ENCODE peak calls at places on chromosomes 1 and 21, in seven cellular contexts. One of them, this sample, is unnamed.

GRCh38 chr1:117555806-117556205 is 50.0 kb upstream of the TENT5C start:
- DNase-seq in activated gamma-delta T cell treated with Interleukin-2 at 50 U/mL for 16 hours: no peak
- DNase-seq in RPMI7951: no peak
- DNase-seq in myocyte: no peak
- DNase-seq in nucleus accumbens: no peak
- DNase-seq in caudate nucleus: no peak
- DNase-seq in A673: no peak
- DNase-seq in this sample: no peak

GRCh38 chr1:40004857-40005256 is 35.7 kb upstream of the CAP1 start:
- DNase-seq in activated gamma-delta T cell treated with Interleukin-2 at 50 U/mL for 16 hours: no peak
- DNase-seq in RPMI7951: no peak
- DNase-seq in myocyte: peak
- DNase-seq in nucleus accumbens: no peak
- DNase-seq in caudate nucleus: no peak
- DNase-seq in A673: no peak
- DNase-seq in this sample: no peak

GRCh38 chr1:39272027-39272790 is 67.7 kb downstream of the MACF1 start:
- DNase-seq in activated gamma-delta T cell treated with Interleukin-2 at 50 U/mL for 16 hours: no peak
- DNase-seq in RPMI7951: peak
- DNase-seq in myocyte: peak
- DNase-seq in nucleus accumbens: no peak
- DNase-seq in caudate nucleus: no peak
- DNase-seq in A673: no peak
- DNase-seq in this sample: peak

GRCh38 chr1:15328785-15329480 is 80.8 kb upstream of the EFHD2 start:
- DNase-seq in activated gamma-delta T cell treated with Interleukin-2 at 50 U/mL for 16 hours: no peak
- DNase-seq in RPMI7951: peak
- DNase-seq in myocyte: peak
- DNase-seq in nucleus accumbens: no peak
- DNase-seq in caudate nucleus: no peak
- DNase-seq in A673: no peak
- DNase-seq in this sample: no peak

GRCh38 chr1:169348356-169349036 is 19.1 kb downstream of the NME7 start:
- DNase-seq in activated gamma-delta T cell treated with Interleukin-2 at 50 U/mL for 16 hours: peak
- DNase-seq in RPMI7951: peak
- DNase-seq in myocyte: peak
- DNase-seq in nucleus accumbens: no peak
- DNase-seq in caudate nucleus: no peak
- DNase-seq in A673: peak
- DNase-seq in this sample: no peak

GRCh38 chr1:218467101-218467728 is 122.1 kb downstream of the TGFB2 start:
- DNase-seq in activated gamma-delta T cell treated with Interleukin-2 at 50 U/mL for 16 hours: no peak
- DNase-seq in RPMI7951: peak
- DNase-seq in myocyte: peak
- DNase-seq in nucleus accumbens: no peak
- DNase-seq in caudate nucleus: no peak
- DNase-seq in A673: no peak
- DNase-seq in this sample: no peak

GRCh38 chr1:165895451-165895871 is 68.0 kb downstream of the UCK2 start:
- DNase-seq in activated gamma-delta T cell treated with Interleukin-2 at 50 U/mL for 16 hours: no peak
- DNase-seq in RPMI7951: peak
- DNase-seq in myocyte: peak
- DNase-seq in nucleus accumbens: no peak
- DNase-seq in caudate nucleus: no peak
- DNase-seq in A673: no peak
- DNase-seq in this sample: no peak

GRCh38 chr1:95309031-95309459 is 75.0 kb downstream of the RWDD3 start:
- DNase-seq in activated gamma-delta T cell treated with Interleukin-2 at 50 U/mL for 16 hours: no peak
- DNase-seq in RPMI7951: peak
- DNase-seq in myocyte: peak
- DNase-seq in nucleus accumbens: no peak
- DNase-seq in caudate nucleus: peak
- DNase-seq in A673: peak
- DNase-seq in this sample: no peak

GRCh38 chr1:231985624-231986023 is 359.0 kb downstream of the DISC1 start:
- DNase-seq in activated gamma-delta T cell treated with Interleukin-2 at 50 U/mL for 16 hours: no peak
- DNase-seq in RPMI7951: no peak
- DNase-seq in myocyte: no peak
- DNase-seq in nucleus accumbens: no peak
- DNase-seq in caudate nucleus: no peak
- DNase-seq in A673: no peak
- DNase-seq in this sample: no peak

GRCh38 chr1:168243636-168244212 is 17.9 kb downstream of the SFT2D2 start:
- DNase-seq in activated gamma-delta T cell treated with Interleukin-2 at 50 U/mL for 16 hours: no peak
- DNase-seq in RPMI7951: no peak
- DNase-seq in myocyte: no peak
- DNase-seq in nucleus accumbens: no peak
- DNase-seq in caudate nucleus: no peak
- DNase-seq in A673: no peak
- DNase-seq in this sample: no peak

GRCh38 chr1:204357551-204357950 is 2.2 kb downstream of the PLEKHA6 start:
- DNase-seq in activated gamma-delta T cell treated with Interleukin-2 at 50 U/mL for 16 hours: no peak
- DNase-seq in RPMI7951: no peak
- DNase-seq in myocyte: no peak
- DNase-seq in nucleus accumbens: no peak
- DNase-seq in caudate nucleus: no peak
- DNase-seq in A673: no peak
- DNase-seq in this sample: no peak

GRCh38 chr1:40064797-40065492 is 24.4 kb downstream of the CAP1 start:
- DNase-seq in activated gamma-delta T cell treated with Interleukin-2 at 50 U/mL for 16 hours: no peak
- DNase-seq in RPMI7951: no peak
- DNase-seq in myocyte: no peak
- DNase-seq in nucleus accumbens: no peak
- DNase-seq in caudate nucleus: no peak
- DNase-seq in A673: no peak
- DNase-seq in this sample: peak

GRCh38 chr1:170548497-170548896 is 16.5 kb downstream of the GORAB start:
- DNase-seq in activated gamma-delta T cell treated with Interleukin-2 at 50 U/mL for 16 hours: no peak
- DNase-seq in RPMI7951: no peak
- DNase-seq in myocyte: no peak
- DNase-seq in nucleus accumbens: no peak
- DNase-seq in caudate nucleus: no peak
- DNase-seq in A673: no peak
- DNase-seq in this sample: no peak

GRCh38 chr1:109397451-109398342 is at the start of gene SORT1:
- DNase-seq in activated gamma-delta T cell treated with Interleukin-2 at 50 U/mL for 16 hours: peak
- DNase-seq in RPMI7951: peak
- DNase-seq in myocyte: peak
- DNase-seq in nucleus accumbens: peak
- DNase-seq in caudate nucleus: peak
- DNase-seq in A673: peak
- DNase-seq in this sample: peak

GRCh38 chr1:91885716-91886506 is at the start of gene TGFBR3:
- DNase-seq in activated gamma-delta T cell treated with Interleukin-2 at 50 U/mL for 16 hours: peak
- DNase-seq in RPMI7951: peak
- DNase-seq in myocyte: peak
- DNase-seq in nucleus accumbens: peak
- DNase-seq in caudate nucleus: peak
- DNase-seq in A673: peak
- DNase-seq in this sample: peak

GRCh38 chr1:94154989-94155388 is 34.0 kb upstream of the ABCA4 start:
- DNase-seq in activated gamma-delta T cell treated with Interleukin-2 at 50 U/mL for 16 hours: no peak
- DNase-seq in RPMI7951: no peak
- DNase-seq in myocyte: no peak
- DNase-seq in nucleus accumbens: no peak
- DNase-seq in caudate nucleus: no peak
- DNase-seq in A673: no peak
- DNase-seq in this sample: no peak

GRCh38 chr1:112575154-112575804 is 43.7 kb downstream of the ST7L start:
- DNase-seq in activated gamma-delta T cell treated with Interleukin-2 at 50 U/mL for 16 hours: no peak
- DNase-seq in RPMI7951: peak
- DNase-seq in myocyte: peak
- DNase-seq in nucleus accumbens: no peak
- DNase-seq in caudate nucleus: no peak
- DNase-seq in A673: peak
- DNase-seq in this sample: no peak

GRCh38 chr1:7558481-7558880 is 212.6 kb upstream of the VAMP3 start:
- DNase-seq in activated gamma-delta T cell treated with Interleukin-2 at 50 U/mL for 16 hours: no peak
- DNase-seq in RPMI7951: no peak
- DNase-seq in myocyte: no peak
- DNase-seq in nucleus accumbens: no peak
- DNase-seq in caudate nucleus: no peak
- DNase-seq in A673: no peak
- DNase-seq in this sample: no peak

GRCh38 chr1:183124259-183124658 is 61.8 kb upstream of the LAMC2 start:
- DNase-seq in activated gamma-delta T cell treated with Interleukin-2 at 50 U/mL for 16 hours: no peak
- DNase-seq in RPMI7951: no peak
- DNase-seq in myocyte: no peak
- DNase-seq in nucleus accumbens: no peak
- DNase-seq in caudate nucleus: no peak
- DNase-seq in A673: no peak
- DNase-seq in this sample: peak

GRCh38 chr1:81174052-81174451 is 626.7 kb upstream of the ADGRL2 start:
- DNase-seq in activated gamma-delta T cell treated with Interleukin-2 at 50 U/mL for 16 hours: no peak
- DNase-seq in RPMI7951: no peak
- DNase-seq in myocyte: no peak
- DNase-seq in nucleus accumbens: no peak
- DNase-seq in caudate nucleus: no peak
- DNase-seq in A673: no peak
- DNase-seq in this sample: no peak

GRCh38 chr1:176073524-176074157 is 133.4 kb downstream of the COP1 start:
- DNase-seq in activated gamma-delta T cell treated with Interleukin-2 at 50 U/mL for 16 hours: peak
- DNase-seq in RPMI7951: peak
- DNase-seq in myocyte: peak
- DNase-seq in nucleus accumbens: no peak
- DNase-seq in caudate nucleus: no peak
- DNase-seq in A673: peak
- DNase-seq in this sample: no peak

GRCh38 chr21:36964832-36965719 is 1.4 kb downstream of the HLCS start:
- DNase-seq in activated gamma-delta T cell treated with Interleukin-2 at 50 U/mL for 16 hours: no peak
- DNase-seq in RPMI7951: no peak
- DNase-seq in myocyte: no peak
- DNase-seq in nucleus accumbens: no peak
- DNase-seq in caudate nucleus: no peak
- DNase-seq in A673: no peak
- DNase-seq in this sample: no peak

This sample was measured in transverse colon.